ENCODE peak calls at places on chromosomes 16 and 17, in seven cellular contexts. N is H1, D is GM12891, I is GM12878, V is HepG2, L is SK-N-SH, R is K562. C is an unnamed sample.

GRCh38 chr16:57265850-57266530 is 18.5 kb downstream of the PLLP start:
- DNase-seq in N (no peak), D (no peak), I (no peak), V (no peak), L (peak), R (peak), C (no peak)

GRCh38 chr17:70029019-70029767 is 45.8 kb upstream of the KCNJ16 start:
- DNase-seq in N (no peak), D (no peak), I (no peak), V (no peak), L (no peak), R (no peak), C (no peak)

GRCh38 chr17:45160505-45161287 is 979 bp upstream of the HEXIM2 start:
- DNase-seq in N (peak), D (no peak), I (no peak), V (peak), L (peak), R (peak), C (no peak)

GRCh38 chr17:49875690-49876089 is 27.8 kb upstream of the TAC4 start:
- DNase-seq in N (no peak), D (no peak), I (no peak), V (no peak), L (no peak), R (no peak), C (no peak)

GRCh38 chr16:78177927-78178326 is 78.5 kb downstream of the WWOX start:
- DNase-seq in N (peak), D (no peak), I (no peak), V (peak), L (peak), R (peak), C (no peak)

GRCh38 chr16:26118575-26118974 is 426.8 kb downstream of the HS3ST4 start:
- DNase-seq in N (no peak), D (no peak), I (no peak), V (no peak), L (no peak), R (no peak), C (no peak)

GRCh38 chr17:64694207-64694606 is 32.1 kb upstream of the SMURF2 start:
- DNase-seq in N (no peak), D (no peak), I (no peak), V (peak), L (no peak), R (peak), C (no peak)

GRCh38 chr16:82888616-82889015 is 261.8 kb downstream of the CDH13 start:
- DNase-seq in N (no peak), D (no peak), I (no peak), V (no peak), L (no peak), R (no peak), C (no peak)

GRCh38 chr16:30488764-30489595 is 16.4 kb downstream of the ITGAL start:
- DNase-seq in N (peak), D (no peak), I (no peak), V (peak), L (no peak), R (no peak), C (no peak)

GRCh38 chr17:927611-928461 is 51.7 kb downstream of the NXN start:
- DNase-seq in N (no peak), D (no peak), I (no peak), V (no peak), L (no peak), R (no peak), C (no peak)

GRCh38 chr17:72850410-72850809 is 242.1 kb downstream of the SLC39A11 start:
- DNase-seq in N (no peak), D (no peak), I (no peak), V (no peak), L (no peak), R (no peak), C (no peak)

GRCh38 chr16:28531777-28532744 is 6.7 kb downstream of the NUPR1 start:
- DNase-seq in N (peak), D (no peak), I (no peak), V (peak), L (no peak), R (peak), C (no peak)

GRCh38 chr17:3401786-3402185 is 3.6 kb upstream of the OR1E1 start:
- DNase-seq in N (no peak), D (no peak), I (no peak), V (no peak), L (no peak), R (no peak), C (no peak)

GRCh38 chr16:85433477-85433876 is 179.6 kb upstream of the GSE1 start:
- DNase-seq in N (no peak), D (no peak), I (no peak), V (no peak), L (no peak), R (no peak), C (no peak)

GRCh38 chr17:58161566-58161965 is 5.2 kb upstream of the OR4D2 start:
- DNase-seq in N (no peak), D (no peak), I (no peak), V (no peak), L (no peak), R (no peak), C (no peak)

GRCh38 chr17:17156511-17156910 is 49.6 kb downstream of the PLD6 start:
- DNase-seq in N (no peak), D (no peak), I (no peak), V (no peak), L (no peak), R (no peak), C (no peak)

GRCh38 chr16:85924675-85925074 is 25.7 kb downstream of the IRF8 start:
- DNase-seq in N (no peak), D (no peak), I (no peak), V (no peak), L (no peak), R (no peak), C (no peak)

GRCh38 chr17:44941712-44942331 is 5.8 kb downstream of the KIF18B start:
- DNase-seq in N (no peak), D (no peak), I (no peak), V (no peak), L (peak), R (no peak), C (no peak)

GRCh38 chr17:8922451-8922850 is 43.1 kb downstream of the PIK3R5 start:
- DNase-seq in N (no peak), D (no peak), I (no peak), V (no peak), L (no peak), R (no peak), C (no peak)

GRCh38 chr16:50303605-50304466 is 37.5 kb downstream of the ADCY7 start:
- DNase-seq in N (peak), D (no peak), I (no peak), V (peak), L (peak), R (no peak), C (peak)

GRCh38 chr16:29170393-29171239 is 185.8 kb downstream of the LAT start:
- DNase-seq in N (no peak), D (no peak), I (no peak), V (no peak), L (peak), R (no peak), C (no peak)

GRCh38 chr17:42288985-42289862 is 926 bp downstream of the STAT5A start:
- DNase-seq in N (peak), D (peak), I (no peak), V (no peak), L (no peak), R (peak), C (peak)

GRCh38 chr17:18301081-18301480 is 13.7 kb downstream of the TOP3A start:
- DNase-seq in N (no peak), D (no peak), I (no peak), V (no peak), L (no peak), R (no peak), C (no peak)

GRCh38 chr17:40993856-40994255 is at the start of gene KRTAP3-3:
- DNase-seq in N (no peak), D (no peak), I (no peak), V (no peak), L (no peak), R (no peak), C (no peak)

GRCh38 chr17:13931111-13931526 is 138.2 kb upstream of the COX10 start:
- DNase-seq in N (no peak), D (no peak), I (no peak), V (no peak), L (no peak), R (no peak), C (no peak)

GRCh38 chr17:41810659-41811548 is 845 bp downstream of the P3H4 start:
- DNase-seq in N (no peak), D (no peak), I (no peak), V (no peak), L (peak), R (no peak), C (no peak)

GRCh38 chr17:41678411-41678906 is 10.2 kb upstream of the EIF1 start:
- DNase-seq in N (no peak), D (no peak), I (peak), V (no peak), L (no peak), R (peak), C (no peak)

GRCh38 chr17:17818088-17818526 is 18.7 kb downstream of the SREBF1 start:
- DNase-seq in N (no peak), D (peak), I (no peak), V (no peak), L (peak), R (peak), C (no peak)

GRCh38 chr16:81432899-81433560 is 11.6 kb upstream of the CMIP start:
- DNase-seq in N (no peak), D (no peak), I (no peak), V (no peak), L (no peak), R (no peak), C (no peak)

GRCh38 chr16:3020247-3020603 is at the start of gene TNFRSF12A:
- DNase-seq in N (peak), D (peak), I (no peak), V (peak), L (peak), R (peak), C (peak)

GRCh38 chr17:32936894-32937500 is 9.0 kb downstream of the TMEM98 start:
- DNase-seq in N (peak), D (peak), I (no peak), V (peak), L (peak), R (peak), C (peak)

GRCh38 chr17:21043296-21044232 is 753 bp upstream of the USP22 start:
- DNase-seq in N (peak), D (no peak), I (peak), V (peak), L (no peak), R (peak), C (no peak)

GRCh38 chr16:86631441-86631840 is 53.1 kb downstream of the FOXL1 start:
- DNase-seq in N (no peak), D (no peak), I (no peak), V (no peak), L (no peak), R (no peak), C (no peak)

GRCh38 chr16:79185681-79186080 is 414.9 kb downstream of the MAF start:
- DNase-seq in N (no peak), D (no peak), I (no peak), V (no peak), L (no peak), R (no peak), C (no peak)

GRCh38 chr17:37770631-37771518 is 26.0 kb upstream of the HNF1B start:
- DNase-seq in N (peak), D (no peak), I (no peak), V (peak), L (peak), R (peak), C (no peak)

GRCh38 chr17:67469208-67469980 is 92.3 kb downstream of the PITPNC1 start:
- DNase-seq in N (no peak), D (no peak), I (no peak), V (peak), L (peak), R (no peak), C (no peak)

GRCh38 chr17:74530751-74531150 is 524 bp downstream of the CD300LB start:
- DNase-seq in N (no peak), D (no peak), I (no peak), V (no peak), L (no peak), R (no peak), C (no peak)

GRCh38 chr17:74531231-74531761 is at the start of gene CD300LB:
- DNase-seq in N (no peak), D (no peak), I (no peak), V (no peak), L (no peak), R (no peak), C (no peak)

GRCh38 chr17:74527756-74528155 is 3.5 kb downstream of the CD300LB start:
- DNase-seq in N (no peak), D (no peak), I (no peak), V (no peak), L (no peak), R (no peak), C (no peak)

GRCh38 chr17:74528491-74529199 is 2.6 kb downstream of the CD300LB start:
- DNase-seq in N (no peak), D (no peak), I (peak), V (no peak), L (no peak), R (no peak), C (no peak)

GRCh38 chr17:74529243-74529642 is 2.0 kb downstream of the CD300LB start:
- DNase-seq in N (no peak), D (no peak), I (no peak), V (no peak), L (no peak), R (no peak), C (no peak)
- TF ChIP-seq TAF1 in N (no peak), D (no peak), I (no peak), V (no peak), L (no peak), R (no peak), C (no peak)

GRCh38 chr16:27402569-27402963 is 592 bp downstream of the IL21R start:
- DNase-seq in N (no peak), D (no peak), I (no peak), V (no peak), L (no peak), R (no peak), C (no peak)

GRCh38 chr16:27403601-27403992 is 1.6 kb downstream of the IL21R start:
- DNase-seq in N (no peak), D (no peak), I (no peak), V (no peak), L (no peak), R (no peak), C (no peak)

GRCh38 chr16:27400751-27401620 is 988 bp upstream of the IL21R start:
- DNase-seq in N (no peak), D (no peak), I (no peak), V (no peak), L (no peak), R (no peak), C (no peak)

GRCh38 chr16:27402964-27403600 is 1.1 kb downstream of the IL21R start:
- DNase-seq in N (no peak), D (no peak), I (no peak), V (no peak), L (no peak), R (no peak), C (no peak)

GRCh38 chr16:27401768-27402568 is at the start of gene IL21R:
- DNase-seq in N (no peak), D (peak), I (peak), V (no peak), L (peak), R (peak), C (peak)
- TF ChIP-seq TAF1 in N (no peak), D (peak), I (peak), V (no peak), L (no peak), R (no peak), C (peak)

DNA sequence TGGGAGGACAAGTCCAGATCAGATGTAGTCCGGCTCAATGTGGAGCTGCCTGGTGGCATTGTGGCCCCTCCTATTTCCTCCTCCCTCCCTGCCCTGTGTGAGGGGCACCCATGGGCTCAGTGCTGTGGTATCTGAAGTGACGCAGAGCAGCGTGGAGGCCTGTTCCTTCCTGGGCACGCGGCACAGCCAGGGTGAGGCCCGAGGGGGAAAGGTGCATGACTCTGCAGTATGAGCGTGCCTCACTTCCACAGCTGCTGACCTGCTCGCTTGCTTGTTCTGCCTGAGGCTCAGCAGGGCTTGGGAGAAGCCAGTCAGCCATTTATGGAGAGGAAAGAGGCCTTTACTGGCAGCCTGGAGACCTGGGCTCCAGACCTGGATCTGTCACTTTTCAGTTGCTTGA is 11.7 kb downstream of the TMEM238L start:
- DNase-seq in N (no peak), D (no peak), I (no peak), V (no peak), L (no peak), R (peak), C (no peak)
- TF ChIP-seq TAF1 in N (no peak), D (no peak), I (no peak), V (no peak), L (no peak), R (no peak), C (no peak)

DNA sequence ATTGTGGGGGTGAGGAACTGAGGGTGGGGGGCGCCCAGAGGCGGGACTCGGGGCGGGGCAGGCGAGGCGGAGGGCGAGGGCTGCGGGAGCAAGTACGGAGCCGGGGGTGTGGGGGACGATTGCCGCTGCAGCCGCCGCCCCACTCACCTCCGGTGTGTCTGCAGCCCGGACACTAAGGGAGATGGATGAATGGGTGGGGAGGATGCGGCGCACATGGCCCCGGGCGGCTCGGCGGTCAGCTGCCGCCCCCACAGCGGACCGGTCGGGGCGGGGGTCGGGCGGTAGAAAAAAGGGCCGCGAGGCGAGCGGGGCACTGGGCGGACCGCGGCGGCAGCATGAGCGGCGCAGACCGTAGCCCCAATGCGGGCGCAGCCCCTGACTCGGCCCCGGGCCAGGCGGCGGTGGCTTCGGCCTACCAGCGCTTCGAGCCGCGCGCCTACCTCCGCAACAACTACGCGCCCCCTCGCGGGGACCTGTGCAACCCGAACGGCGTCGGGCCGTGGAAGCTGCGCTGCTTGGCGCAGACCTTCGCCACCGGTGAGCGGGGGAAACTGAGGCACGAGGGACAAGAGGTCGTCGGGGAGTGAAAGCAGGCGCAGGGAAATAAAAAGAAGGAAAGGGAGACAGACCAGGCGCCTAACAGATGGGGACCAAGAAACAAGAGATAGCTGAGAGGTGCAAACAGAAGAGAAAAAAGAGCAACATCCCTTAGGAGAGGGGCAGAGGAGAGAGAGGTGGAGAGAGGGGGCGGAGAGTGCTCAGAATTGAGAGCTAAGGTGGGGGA is at the start of gene PNMT:
- DNase-seq in N (peak), D (peak), I (no peak), V (peak), L (peak), R (peak), C (peak)
- TF ChIP-seq TAF1 in N (peak), D (no peak), I (no peak), V (peak), L (peak), R (peak), C (no peak)

GRCh38 chr17:28174352-28175046 is 132.0 kb downstream of the NLK start:
- DNase-seq in N (no peak), D (peak), I (peak), V (no peak), L (no peak), R (no peak), C (no peak)
- TF ChIP-seq TAF1 in N (no peak), D (no peak), I (no peak), V (no peak), L (no peak), R (no peak), C (no peak)

DNA sequence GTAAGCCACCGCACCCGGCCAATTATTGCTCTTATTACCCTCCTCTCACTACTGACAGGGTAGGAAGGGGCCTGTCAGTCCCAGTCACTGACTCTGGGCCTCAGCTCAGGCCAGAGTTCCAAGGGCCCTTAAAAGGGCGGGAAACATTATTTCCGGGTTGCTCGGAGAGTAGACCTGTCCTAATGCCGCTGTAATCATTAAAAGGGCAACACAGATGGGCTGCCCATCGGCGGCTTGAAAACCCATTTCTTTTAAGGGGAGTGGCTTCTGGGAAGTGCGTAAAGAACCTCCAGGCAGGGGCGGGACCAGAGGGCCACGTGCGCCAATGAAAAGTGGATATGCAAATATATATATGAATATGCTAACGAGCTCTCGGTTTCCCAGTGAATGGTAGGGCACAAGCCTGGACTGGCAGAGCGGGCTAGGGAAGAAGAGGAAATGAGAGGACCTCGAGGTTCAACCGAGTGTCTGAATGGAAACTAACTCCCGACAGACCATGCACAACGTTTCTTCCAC is 26.6 kb downstream of the PIPOX start:
- DNase-seq in N (no peak), D (no peak), I (no peak), V (no peak), L (no peak), R (peak), C (no peak)
- TF ChIP-seq TAF1 in N (no peak), D (no peak), I (no peak), V (no peak), L (no peak), R (no peak), C (no peak)